ENCODE peak calls at places on chromosomes 7 and 10, in six cellular contexts. G is OCI-LY7; M is CD4-positive, alpha-beta T cell; S is right lobe of liver; C is stomach; J is PC-3. N is an unnamed sample.

GRCh38 chr10:15068802-15069201 is 19.8 kb downstream of the ACBD7 start:
- DNase-seq in G (no peak), M (no peak), S (no peak), C (no peak), J (no peak), N (peak; percentile 33)

GRCh38 chr10:10831085-10831484 is 186.6 kb upstream of the CELF2 start:
- DNase-seq in G (no peak), M (no peak), S (no peak), C (no peak), J (peak; percentile 4), N (peak; percentile 27)

GRCh38 chr7:127107601-127108007 is 145.1 kb downstream of the GRM8 start:
- DNase-seq in G (peak; percentile 58), M (peak; percentile 4), S (peak; percentile 50), C (peak; percentile 36), J (peak; percentile 57), N (no peak)

GRCh38 chr10:11270135-11270857 is 252.6 kb downstream of the CELF2 start:
- DNase-seq in G (peak; percentile 82), M (peak; percentile 67), S (peak; percentile 76), C (peak; percentile 74), J (peak; percentile 44), N (peak; percentile 10)

GRCh38 chr7:48048113-48048512 is 12.8 kb downstream of the C7orf57 start:
- DNase-seq in G (no peak), M (no peak), S (no peak), C (no peak), J (peak; percentile 73), N (no peak)

GRCh38 chr10:1309969-1310789 is 254.0 kb downstream of the WDR37 start:
- DNase-seq in G (no peak), M (no peak), S (no peak), C (no peak), J (no peak), N (no peak)

GRCh38 chr10:30241422-30242110 is 107.5 kb downstream of the MTPAP start:
- DNase-seq in G (no peak), M (no peak), S (no peak), C (no peak), J (no peak), N (no peak)

GRCh38 chr10:110505130-110505815 is 7.6 kb downstream of the DUSP5 start:
- DNase-seq in G (no peak), M (no peak), S (no peak), C (no peak), J (no peak), N (no peak)

GRCh38 chr10:1162481-1163203 is 106.5 kb downstream of the WDR37 start:
- DNase-seq in G (no peak), M (no peak), S (no peak), C (peak; percentile 10), J (no peak), N (no peak)

GRCh38 chr7:46145412-46145811 is 224.3 kb upstream of the IGFBP3 start:
- DNase-seq in G (no peak), M (no peak), S (no peak), C (no peak), J (peak; percentile 77), N (no peak)

GRCh38 chr10:43350686-43351085 is 20.8 kb upstream of the FXYD4 start:
- DNase-seq in G (no peak), M (no peak), S (no peak), C (no peak), J (no peak), N (no peak)

GRCh38 chr7:10889266-10889898 is 84.3 kb upstream of the PHF14 start:
- DNase-seq in G (peak; percentile 69), M (peak; percentile 4), S (no peak), C (peak; percentile 32), J (peak; percentile 58), N (peak; percentile 26)

GRCh38 chr10:29370092-29370611 is 81.3 kb downstream of the LYZL1 start:
- DNase-seq in G (no peak), M (no peak), S (no peak), C (no peak), J (no peak), N (no peak)

GRCh38 chr7:86814980-86815379 is 171.3 kb downstream of the GRM3 start:
- DNase-seq in G (peak; percentile 23), M (no peak), S (no peak), C (no peak), J (peak; percentile 38), N (no peak)

GRCh38 chr7:12786494-12786893 is 99.1 kb downstream of the ARL4A start:
- DNase-seq in G (no peak), M (no peak), S (no peak), C (no peak), J (no peak), N (no peak)

GRCh38 chr10:121532465-121532864 is 65.8 kb downstream of the FGFR2 start:
- DNase-seq in G (no peak), M (no peak), S (no peak), C (no peak), J (no peak), N (no peak)

GRCh38 chr7:78542981-78543380 is 744.4 kb downstream of the PHTF2 start:
- DNase-seq in G (no peak), M (no peak), S (no peak), C (no peak), J (no peak), N (no peak)

GRCh38 chr10:9596368-9596920 is 1421.2 kb upstream of the CELF2 start:
- DNase-seq in G (no peak), M (no peak), S (no peak), C (no peak), J (no peak), N (peak; percentile 55)

GRCh38 chr10:21712975-21713374 is 178.9 kb downstream of the MLLT10 start:
- DNase-seq in G (no peak), M (no peak), S (no peak), C (no peak), J (no peak), N (no peak)

GRCh38 chr7:102286237-102287081 is at the start of gene SH2B2:
- DNase-seq in G (peak; percentile 77), M (peak; percentile 27), S (peak; percentile 71), C (peak; percentile 61), J (peak; percentile 49), N (no peak)

GRCh38 chr7:87599336-87599735 is 1.3 kb downstream of the ABCB1 start:
- DNase-seq in G (peak; percentile 38), M (no peak), S (no peak), C (peak; percentile 28), J (no peak), N (no peak)

GRCh38 chr10:79350407-79351154 is 3.3 kb downstream of the PPIF start:
- DNase-seq in G (no peak), M (no peak), S (no peak), C (no peak), J (no peak), N (no peak)

GRCh38 chr10:52463831-52464230 is 149.8 kb downstream of the DKK1 start:
- DNase-seq in G (no peak), M (no peak), S (no peak), C (no peak), J (no peak), N (no peak)

GRCh38 chr10:52469970-52470705 is 156.1 kb downstream of the DKK1 start:
- DNase-seq in G (no peak), M (no peak), S (no peak), C (no peak), J (peak; percentile 83), N (peak; percentile 79)

GRCh38 chr10:52464725-52465124 is 150.6 kb downstream of the DKK1 start:
- DNase-seq in G (no peak), M (no peak), S (no peak), C (no peak), J (peak; percentile 92), N (peak; percentile 57)

GRCh38 chr10:52465202-52465601 is 151.1 kb downstream of the DKK1 start:
- DNase-seq in G (no peak), M (no peak), S (no peak), C (no peak), J (no peak), N (no peak)

DNA sequence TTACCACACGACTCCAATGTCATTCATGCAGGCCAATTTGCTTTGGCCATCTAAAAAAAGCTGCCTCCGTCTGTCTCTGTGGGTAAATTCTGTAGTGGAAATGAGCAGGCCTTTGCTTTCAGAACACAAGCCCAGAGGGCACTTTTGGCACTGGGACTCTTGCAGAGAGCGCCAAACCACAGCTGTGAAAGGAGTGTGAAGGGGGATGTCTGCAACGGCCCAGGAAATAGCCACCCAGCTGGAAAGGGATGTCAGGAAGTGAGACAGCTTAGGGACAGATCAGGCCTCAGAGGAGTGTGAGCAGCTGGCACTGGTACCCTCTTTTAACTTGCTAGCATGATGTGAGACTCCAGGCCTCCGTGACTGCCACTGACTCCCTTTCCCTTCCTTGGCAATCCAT is 152.4 kb downstream of the DKK1 start:
- DNase-seq in G (peak; percentile 32), M (no peak), S (no peak), C (no peak), J (peak; percentile 91), N (no peak)
- H3K27ac ChIP-seq in G (no peak overlapping the region), M (no peak overlapping the region), S (no peak overlapping the region), C (no peak overlapping the region), J (peak overlapping the region; percentile 59), N (no peak overlapping the region)

DNA sequence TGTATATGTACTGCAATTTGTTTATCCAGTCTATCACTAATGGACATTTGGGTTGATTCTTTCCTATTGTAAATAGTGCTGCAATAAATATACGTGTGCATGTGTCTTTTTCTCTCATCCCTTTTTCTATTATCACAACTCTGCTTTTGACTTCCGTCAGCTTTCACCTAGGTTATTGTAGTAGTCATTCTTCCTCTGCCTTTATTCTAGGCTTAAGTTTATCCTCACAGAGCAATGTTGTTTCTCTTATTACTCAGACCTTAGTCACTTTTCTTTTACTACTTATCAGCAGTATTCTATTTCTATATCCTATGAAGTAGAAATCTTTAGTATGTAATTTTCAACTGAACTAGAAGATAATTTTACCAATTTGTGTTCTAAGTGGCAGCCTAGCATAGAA is 175.3 kb upstream of the SEMA3E start:
- DNase-seq in G (no peak), M (no peak), S (no peak), C (no peak), J (peak; percentile 81), N (peak; percentile 3)
- H3K27ac ChIP-seq in G (no peak overlapping the region), M (no peak overlapping the region), S (no peak overlapping the region), C (no peak overlapping the region), J (peak overlapping the region; percentile 81), N (no peak overlapping the region)

DNA sequence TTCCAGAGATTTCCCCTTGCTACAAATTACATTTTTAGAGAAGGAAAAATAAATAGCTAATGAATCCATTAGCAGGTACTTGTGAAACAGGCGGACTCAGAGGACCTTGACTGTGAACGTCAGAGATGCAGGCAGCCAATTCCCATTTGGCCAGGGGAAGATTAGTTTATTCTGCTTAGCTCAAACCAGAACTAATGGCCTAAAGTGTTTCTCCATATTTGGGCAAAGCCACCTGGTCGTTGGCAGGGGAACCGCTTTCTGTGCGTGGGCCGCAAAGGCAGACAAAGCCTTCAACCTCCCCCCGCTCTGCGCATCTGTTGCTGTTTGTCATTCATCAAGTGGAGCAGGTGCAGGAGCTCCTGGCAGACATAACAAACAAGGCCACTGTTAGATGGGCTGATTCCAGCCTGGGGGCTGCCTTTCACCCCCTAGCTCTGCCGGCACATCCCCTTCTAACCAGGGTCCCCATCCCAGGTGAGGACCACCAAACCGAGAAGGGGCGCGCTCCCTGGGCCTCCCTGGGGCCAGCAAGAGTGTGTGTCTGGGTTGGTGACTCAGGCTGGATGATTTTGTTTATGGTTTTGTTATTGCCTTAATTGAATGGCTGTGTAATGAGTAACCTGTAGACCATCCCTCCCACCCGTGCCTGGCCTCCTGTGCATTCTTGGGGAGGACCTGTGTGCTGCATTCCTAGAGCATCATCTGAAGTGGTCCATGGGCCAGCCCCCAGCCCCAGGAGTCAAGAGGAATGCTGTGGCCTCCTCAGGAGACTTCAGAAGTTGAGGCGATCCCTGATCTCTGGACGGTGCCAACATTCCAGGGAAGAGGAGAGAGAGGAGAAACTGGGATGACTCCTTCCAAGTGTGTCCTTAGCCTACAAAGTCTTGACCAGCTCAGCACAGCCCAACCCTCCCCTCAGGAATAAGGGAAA is 14.5 kb upstream of the CPA1 start:
- DNase-seq in G (no peak), M (no peak), S (no peak), C (peak; percentile 28), J (peak; percentile 43), N (no peak)
- H3K27ac ChIP-seq in G (no peak overlapping the region), M (no peak overlapping the region), S (no peak overlapping the region), C (no peak overlapping the region), J (no peak overlapping the region), N (peak overlapping the region; percentile 16)

GRCh38 chr10:69752491-69752890 is 49.2 kb upstream of the COL13A1 start:
- DNase-seq in G (no peak), M (no peak), S (no peak), C (no peak), J (no peak), N (no peak)
- H3K27ac ChIP-seq in G (no peak overlapping the region), M (no peak overlapping the region), S (no peak overlapping the region), C (no peak overlapping the region), J (no peak overlapping the region), N (no peak overlapping the region)

N was measured in epithelial cell of prostate.